ENCODE peak calls at places on chromosomes 1 and 21, in ten cellular contexts. I is tibial nerve; N is adrenal gland; V is PC-9; L is fibroblast of lung; M is DND-41; B is mesendoderm; F is CD8-positive, alpha-beta memory T cell; K is HCT116; U is upper lobe of right lung. X is an unnamed sample. For H3K36me3 and H3K4me1, the result is how much of the 10 kb centered on the place peaks cover.

GRCh38 chr21:35138665-35139381 is 89.7 kb upstream of the RUNX1 start:
- DNase-seq in U (no peak), L (peak), K (peak), F (peak), B (no peak), M (peak), V (peak), I (no peak), N (no peak), X (no peak)

GRCh38 chr1:203660069-203660468 is 33.4 kb downstream of the ATP2B4 start:
- DNase-seq in F (no peak), K (no peak), B (no peak), L (no peak), N (no peak), M (no peak), U (no peak), V (no peak), I (no peak), X (no peak)

GRCh38 chr1:228022571-228023293 is 15.9 kb downstream of the WNT3A start:
- DNase-seq in F (no peak), N (no peak), L (no peak), V (no peak), B (no peak), M (no peak), I (no peak), U (peak), K (no peak), X (peak)

GRCh38 chr1:52907068-52907811 is 14.3 kb downstream of the ECHDC2 start:
- DNase-seq in M (no peak), N (no peak), V (peak), L (no peak), F (no peak), I (no peak), B (no peak), U (no peak), K (no peak), X (no peak)

GRCh38 chr21:45620201-45620600 is 23.3 kb upstream of the PCBP3 start:
- DNase-seq in F (no peak), I (no peak), K (no peak), V (no peak), U (peak), M (no peak), N (no peak), B (no peak), L (no peak), X (peak)

GRCh38 chr1:59294423-59294822 is 2.5 kb upstream of the FGGY start:
- DNase-seq in V (no peak), U (no peak), B (no peak), I (no peak), K (no peak), N (no peak), L (no peak), M (no peak), F (no peak), X (no peak)

GRCh38 chr1:232675267-232675666 is 45.3 kb upstream of the SIPA1L2 start:
- DNase-seq in N (no peak), B (no peak), U (no peak), F (no peak), I (no peak), V (no peak), K (no peak), L (peak), M (no peak), X (no peak)

GRCh38 chr1:40794048-40794447 is 10.5 kb downstream of the KCNQ4 start:
- DNase-seq in B (no peak), M (no peak), V (no peak), K (no peak), L (no peak), N (no peak), I (no peak), U (no peak), F (no peak), X (no peak)

GRCh38 chr21:35378881-35379280 is 329.8 kb upstream of the RUNX1 start:
- DNase-seq in B (no peak), I (no peak), K (no peak), M (no peak), U (no peak), F (no peak), V (no peak), L (no peak), N (no peak), X (no peak)

GRCh38 chr1:6170742-6171201 is 9.3 kb downstream of the CHD5 start:
- DNase-seq in I (no peak), L (no peak), B (no peak), M (no peak), K (no peak), N (no peak), V (no peak), F (no peak), U (no peak), X (no peak)

GRCh38 chr1:34013958-34014737 is 150.3 kb downstream of the HMGB4 start:
- DNase-seq in M (peak), N (peak), I (no peak), B (peak), K (peak), L (no peak), U (peak), F (no peak), V (no peak), X (no peak)

GRCh38 chr1:32159189-32159588 is 20.3 kb upstream of the TXLNA start:
- DNase-seq in U (no peak), L (no peak), M (no peak), B (no peak), N (no peak), I (no peak), F (no peak), V (no peak), K (no peak), X (no peak)

GRCh38 chr1:67312630-67313029 is 5.0 kb downstream of the IL12RB2 start:
- DNase-seq in M (no peak), L (no peak), B (no peak), N (no peak), U (no peak), F (no peak), K (no peak), V (no peak), I (no peak), X (no peak)

GRCh38 chr1:6587261-6588005 is 7.6 kb downstream of the ZBTB48 start:
- DNase-seq in I (no peak), L (peak), N (peak), B (no peak), V (no peak), M (no peak), U (peak), F (no peak), K (no peak), X (no peak)

GRCh38 chr1:193539731-193540459 is 353.5 kb upstream of the B3GALT2 start:
- DNase-seq in U (no peak), L (no peak), N (no peak), B (no peak), K (no peak), V (no peak), F (no peak), I (no peak), M (no peak), X (no peak)

GRCh38 chr1:10651377-10651776 is 145.1 kb downstream of the CASZ1 start:
- DNase-seq in V (no peak), N (no peak), I (no peak), L (peak), U (peak), K (no peak), B (peak), M (no peak), F (no peak), X (no peak)

DNA sequence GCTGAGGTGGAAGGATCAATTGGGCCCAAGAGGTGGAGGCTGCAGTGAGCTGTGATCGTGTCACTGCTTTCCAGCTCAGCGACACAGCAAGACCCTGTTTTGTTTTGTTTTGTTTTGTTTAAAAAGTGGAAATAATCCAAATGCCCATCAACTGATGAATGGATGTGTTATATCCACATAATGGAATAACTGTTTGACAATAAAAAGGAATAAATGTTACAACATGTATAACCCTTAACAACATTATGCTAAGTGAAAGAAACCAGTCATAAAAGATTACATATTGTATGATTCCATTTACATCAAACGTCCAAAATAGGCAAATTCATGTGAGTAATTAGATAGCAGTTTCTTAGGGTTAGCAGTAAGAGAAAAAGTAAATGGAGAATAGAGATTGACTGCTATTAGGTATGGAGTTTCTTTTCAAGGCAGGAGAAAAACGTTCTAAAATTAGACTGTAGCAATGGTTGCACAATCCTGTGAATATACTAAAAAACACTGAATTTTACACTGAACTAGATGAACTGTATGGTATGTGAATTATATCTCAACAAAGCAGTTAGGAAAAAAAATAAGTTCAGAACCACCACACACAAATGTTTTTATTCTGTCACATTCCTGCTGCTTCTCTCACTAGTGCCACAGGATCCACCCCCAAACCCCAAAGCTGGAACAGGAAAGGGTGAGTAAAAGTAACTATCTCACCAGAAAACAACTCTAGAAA is 15.7 kb downstream of the FOXJ3 start:
- DNase-seq in U (no peak), K (no peak), V (no peak), F (no peak), N (no peak), L (peak), B (no peak), I (no peak), M (no peak), X (no peak)
- H3K36me3 ChIP-seq in U (under half), K (under half), V (under half), F (under half), N (under half), L (under half), B (under half), I (under half), M (under half), X (under half)

GRCh38 chr1:22076346-22076745 is 23.8 kb downstream of the CDC42 start:
- DNase-seq in V (no peak), I (no peak), F (no peak), L (no peak), K (no peak), M (no peak), U (no peak), N (no peak), B (no peak), X (no peak)
- H3K4me1 ChIP-seq in V (under half), I (under half), F (half or more), L (under half), K (under half), M (under half), U (half or more), N (under half), B (under half), X (under half)

DNA sequence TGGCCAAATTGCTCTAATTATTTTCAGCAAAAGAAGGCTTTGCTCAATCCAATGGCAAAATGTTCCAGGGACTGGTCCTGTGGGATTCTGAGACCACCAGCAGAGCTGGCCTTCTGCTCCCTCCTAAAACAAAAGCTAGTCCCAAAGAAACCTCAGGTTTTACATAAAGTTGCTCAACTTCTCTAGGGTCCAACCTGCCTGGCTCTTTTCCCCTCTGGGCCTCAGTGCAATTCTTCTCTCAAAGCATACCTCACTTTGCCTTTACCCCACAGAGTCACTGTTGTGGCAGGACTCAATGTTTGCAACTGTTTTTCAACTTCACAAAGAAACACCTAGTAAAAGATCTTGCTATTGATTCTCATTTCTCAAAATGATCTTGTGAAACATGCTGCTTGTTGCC is 39.8 kb downstream of the TBX15 start:
- DNase-seq in N (no peak), F (no peak), K (no peak), U (no peak), M (no peak), I (no peak), V (no peak), L (no peak), B (no peak), X (no peak)
- H3K36me3 ChIP-seq in N (under half), F (under half), K (under half), U (under half), M (under half), I (under half), V (under half), L (under half), B (under half), X (under half)

DNA sequence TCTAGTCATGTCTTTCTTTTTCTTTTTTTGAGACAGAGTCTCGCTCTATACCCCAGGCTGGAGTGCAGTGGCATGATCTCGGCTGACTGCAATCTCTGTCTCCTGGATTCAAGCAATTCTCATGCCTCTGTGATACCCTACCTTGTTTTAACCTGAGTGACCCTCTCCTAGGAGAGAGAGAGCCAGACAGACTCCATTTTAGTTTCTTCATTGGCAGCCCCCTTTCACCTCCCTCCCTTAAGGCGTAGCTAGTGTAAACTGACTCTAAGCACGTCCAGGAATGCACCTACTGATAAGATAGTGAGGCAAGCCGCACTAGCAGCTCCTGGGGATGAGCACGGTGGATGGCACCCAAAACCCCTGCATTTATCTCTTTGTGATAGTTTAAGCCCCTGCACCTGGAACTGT is 5.2 kb upstream of the PKNOX1 start:
- DNase-seq in F (no peak), M (no peak), V (no peak), I (no peak), K (no peak), U (no peak), B (peak), N (no peak), L (no peak), X (no peak)
- H3K4me1 ChIP-seq in F (under half), M (under half), V (under half), I (under half), K (under half), U (under half), B (under half), N (under half), L (under half), X (under half)